ENCODE peak calls at places on chromosome 16, in six cellular contexts. C is IMR-90, W is H9, A is neuronal stem cell, M is H1, N is mesenchymal stem cell. U is an unnamed sample. For H3K4me1, the result is how much of the 10 kb centered on the place peaks cover.

GRCh38 chr16:24132797-24133155 is 123.4 kb upstream of the CACNG3 start:
- DNase-seq in C (no peak), W (no peak), A (no peak), M (no peak), N (no peak), U (peak)

GRCh38 chr16:37511-37910 is 15.9 kb downstream of the POLR3K start:
- DNase-seq in C (no peak), W (no peak), A (no peak), M (no peak), N (peak), U (no peak)

GRCh38 chr16:57316390-57317017 is 32.0 kb upstream of the PLLP start:
- DNase-seq in C (peak), W (no peak), A (no peak), M (peak), N (peak), U (no peak)

GRCh38 chr16:18983565-18984424 is at the start of gene TMC7:
- DNase-seq in C (peak), W (peak), A (peak), M (peak), N (peak), U (peak)

GRCh38 chr16:67407176-67407787 is 9.0 kb downstream of the ZDHHC1 start:
- DNase-seq in C (peak), W (no peak), A (no peak), M (no peak), N (no peak), U (no peak)

GRCh38 chr16:66930189-66930588 is 4.0 kb downstream of the CIAO2B start:
- DNase-seq in C (peak), W (no peak), A (no peak), M (no peak), N (peak), U (peak)

GRCh38 chr16:88597856-88598491 is 27.8 kb downstream of the ZC3H18 start:
- DNase-seq in C (no peak), W (no peak), A (no peak), M (no peak), N (no peak), U (no peak)

GRCh38 chr16:64440005-64440404 is 681.9 kb downstream of the CDH11 start:
- DNase-seq in C (no peak), W (no peak), A (no peak), M (no peak), N (no peak), U (no peak)

DNA sequence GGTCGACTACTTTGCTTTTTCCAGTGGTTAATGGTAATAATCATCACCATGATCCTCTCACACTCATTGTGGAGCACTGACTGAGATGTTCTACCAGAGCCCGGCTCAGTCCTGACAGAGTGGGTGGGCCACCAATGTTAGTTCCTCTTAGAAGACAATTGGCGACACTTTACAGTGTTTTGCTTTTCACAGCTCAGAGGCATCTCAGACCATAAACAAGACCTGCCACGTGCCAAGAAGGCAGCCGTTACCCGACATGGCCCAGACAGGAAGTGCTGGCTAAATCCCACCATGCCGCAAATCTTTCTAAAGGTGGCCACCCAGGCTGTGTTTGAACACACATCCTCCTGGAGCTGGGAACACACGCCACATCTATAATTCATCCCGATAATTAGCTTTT is 103.7 kb downstream of the XYLT1 start:
- DNase-seq in C (no peak), W (no peak), A (no peak), M (no peak), N (no peak), U (no peak)
- H3K4me1 ChIP-seq in C (under half), W (under half), A (under half), M (under half), N (under half), U (under half)

GRCh38 chr16:1541293-1542165 is 8.1 kb downstream of the TMEM204 start:
- DNase-seq in C (no peak), W (no peak), A (no peak), M (no peak), N (no peak), U (no peak)

GRCh38 chr16:1540556-1540855 is 7.0 kb downstream of the TMEM204 start:
- DNase-seq in C (no peak), W (no peak), A (no peak), M (no peak), N (no peak), U (no peak)

GRCh38 chr16:1543085-1543896 is 9.8 kb downstream of the TMEM204 start:
- DNase-seq in C (peak), W (peak), A (no peak), M (no peak), N (peak), U (peak)

GRCh38 chr16:1542533-1542932 is 9.1 kb downstream of the TMEM204 start:
- DNase-seq in C (no peak), W (no peak), A (no peak), M (no peak), N (no peak), U (no peak)

GRCh38 chr16:1542166-1542500 is 8.7 kb downstream of the TMEM204 start:
- DNase-seq in C (no peak), W (no peak), A (no peak), M (no peak), N (no peak), U (no peak)
- H3K14ac ChIP-seq in C (no peak), W (no peak), A (no peak), M (no peak), N (no peak), U (no peak)

DNA sequence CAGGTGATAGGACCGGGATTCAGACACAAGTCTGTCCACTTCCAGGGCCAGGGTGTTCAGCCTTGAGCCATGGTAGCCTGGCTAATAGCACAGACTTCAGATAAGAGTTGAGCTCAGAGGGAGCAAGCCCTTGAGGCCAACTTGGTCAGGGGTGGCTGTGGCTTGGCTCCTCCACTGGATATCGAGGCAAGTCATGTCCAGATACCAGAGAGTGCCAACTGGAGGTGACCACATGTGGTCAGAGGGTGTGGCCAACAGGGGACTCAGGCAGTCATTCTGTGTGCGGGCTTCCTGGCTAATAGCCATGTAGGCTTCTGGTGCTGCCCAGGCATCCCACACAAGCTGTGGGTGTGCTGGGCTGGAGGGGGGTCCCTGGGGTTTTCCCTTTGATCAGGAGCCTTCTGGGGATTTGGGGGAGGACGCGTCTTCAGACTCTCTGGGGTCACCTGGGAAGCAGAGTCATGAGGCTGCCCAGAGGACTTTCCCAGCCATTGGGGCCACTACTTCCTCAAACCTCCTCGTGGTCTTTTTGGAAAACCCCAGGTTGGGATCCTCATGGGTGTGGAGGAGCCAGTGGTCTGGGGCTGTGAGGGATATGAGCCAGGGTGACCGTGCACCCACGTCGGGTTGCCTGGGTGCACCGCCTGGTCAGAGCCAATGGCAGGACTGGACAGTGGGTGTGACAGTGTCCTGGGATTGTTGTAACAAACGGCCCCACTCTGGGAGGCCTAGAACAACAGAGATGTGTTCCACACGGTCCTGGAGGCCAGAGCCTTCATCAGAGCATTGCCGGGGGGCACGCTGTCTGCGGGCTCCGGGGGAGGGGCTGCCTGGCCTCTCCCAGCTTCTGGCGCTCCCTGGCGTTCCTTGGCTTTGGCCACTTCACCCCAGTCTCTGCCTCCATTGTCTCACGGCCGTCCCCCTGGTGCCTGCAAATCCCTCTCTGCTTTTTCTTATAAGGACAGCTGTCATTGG is 25.0 kb downstream of the COX4I1 start:
- DNase-seq in C (no peak), W (no peak), A (no peak), M (no peak), N (no peak), U (peak)
- H3K4me1 ChIP-seq in C (under half), W (under half), A (under half), M (under half), N (under half), U (under half)

DNA sequence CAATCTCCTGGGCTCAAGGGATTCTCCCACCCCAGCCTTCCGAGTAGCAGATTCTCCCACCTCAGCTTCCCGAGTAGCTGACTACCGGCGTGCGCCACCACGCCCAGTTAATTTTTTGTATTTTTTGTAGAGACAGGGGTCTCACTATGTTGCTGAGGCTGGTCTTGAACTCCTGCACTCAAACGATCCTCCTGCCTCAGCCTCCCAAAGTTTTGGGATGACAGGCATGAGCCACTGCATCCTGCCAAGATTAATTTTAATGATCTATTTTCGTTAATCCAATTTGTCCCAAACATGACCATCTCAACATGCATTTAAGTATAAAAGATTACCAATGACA is 1.2 kb downstream of the ZC3H7A start:
- DNase-seq in C (no peak), W (no peak), A (no peak), M (no peak), N (no peak), U (no peak)
- H3K14ac ChIP-seq in C (peak), W (no peak), A (no peak), M (no peak), N (no peak), U (no peak)

DNA sequence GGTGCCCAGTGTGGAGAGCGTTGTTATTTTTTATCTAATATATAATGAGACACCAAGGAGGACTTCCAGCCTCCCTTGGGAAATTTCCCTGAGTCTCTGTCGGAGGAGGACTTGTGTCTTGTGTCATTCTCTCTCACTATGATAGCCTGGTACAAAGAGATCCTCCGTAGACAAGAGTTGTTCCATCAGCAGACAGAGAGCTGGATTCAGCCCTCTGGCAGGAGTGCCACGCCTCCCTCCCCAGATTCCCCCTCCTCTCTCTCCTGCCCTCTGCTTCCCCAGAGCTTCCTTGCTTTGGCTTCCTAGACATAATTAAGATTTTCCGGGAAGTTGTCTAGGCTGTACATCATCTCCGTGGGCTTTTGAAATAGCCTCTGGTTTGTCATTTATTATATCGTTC is 282.3 kb downstream of the SNX29 start:
- DNase-seq in C (no peak), W (no peak), A (no peak), M (no peak), N (no peak), U (no peak)
- H3K4me1 ChIP-seq in C (under half), W (under half), A (under half), M (under half), N (under half), U (under half)

GRCh38 chr16:47826070-47826469 is 329.7 kb downstream of the ABCC12 start:
- DNase-seq in C (no peak), W (no peak), A (no peak), M (no peak), N (no peak), U (no peak)
- H3K14ac ChIP-seq in C (no peak), W (no peak), A (no peak), M (no peak), N (no peak), U (no peak)

DNA sequence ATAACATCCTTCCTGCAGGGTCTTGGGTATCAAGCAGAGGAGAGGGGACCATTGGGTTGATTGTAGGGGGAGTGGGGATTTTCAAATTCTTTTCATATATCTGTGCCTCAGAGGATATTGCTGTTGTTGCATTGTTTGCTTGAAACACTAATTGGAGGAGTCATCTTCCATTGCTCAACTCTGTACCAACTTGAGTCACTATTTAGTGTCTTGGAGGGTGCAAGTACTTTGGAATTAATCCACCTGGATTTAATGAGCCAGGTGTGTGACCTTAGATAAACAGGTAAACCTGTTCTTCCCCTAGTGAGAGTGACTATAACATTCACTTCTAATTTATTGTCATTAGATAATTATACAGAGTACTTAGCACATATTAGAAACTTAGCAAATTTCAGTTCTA is 151.3 kb upstream of the CNTNAP4 start:
- DNase-seq in C (no peak), W (no peak), A (no peak), M (no peak), N (no peak), U (no peak)
- H3K4me1 ChIP-seq in C (under half), W (under half), A (under half), M (under half), N (under half), U (under half)

GRCh38 chr16:23074423-23074822 is 74.8 kb downstream of the USP31 start:
- DNase-seq in C (no peak), W (no peak), A (no peak), M (no peak), N (no peak), U (no peak)
- H3K14ac ChIP-seq in C (no peak), W (no peak), A (no peak), M (no peak), N (no peak), U (no peak)

GRCh38 chr16:87234601-87235000 is 82.6 kb downstream of the C16orf95 start:
- DNase-seq in C (no peak), W (no peak), A (no peak), M (no peak), N (no peak), U (no peak)
- H3K4me1 ChIP-seq in C (under half), W (under half), A (under half), M (under half), N (under half), U (under half)